ENCODE peak calls at places on chromosomes 1 and 21, in seven cellular contexts. Q, F, E, Y, P, C and X are unnamed samples.
A peak's percentile ranks its signal among the peaks of the same experiment; 100 is the strongest.

GRCh38 chr1:161115132-161115711 is 2.6 kb downstream of the PFDN2 start:
- DNase-seq in Q (no peak), F (no peak), E (no peak), Y (peak; percentile 84), P (no peak), C (no peak), X (no peak)

GRCh38 chr21:24023402-24023801 is 1583.9 kb downstream of the MRPL39 start:
- DNase-seq in Q (no peak), F (no peak), E (no peak), Y (no peak), P (no peak), C (no peak), X (no peak)

GRCh38 chr1:37069406-37069805 is 35.1 kb upstream of the GRIK3 start:
- DNase-seq in Q (no peak), F (no peak), E (no peak), Y (no peak), P (no peak), C (no peak), X (no peak)

GRCh38 chr1:25090707-25091422 is 141.4 kb downstream of the SYF2 start:
- DNase-seq in Q (no peak), F (no peak), E (no peak), Y (no peak), P (no peak), C (no peak), X (no peak)

GRCh38 chr1:227899820-227900449 is 47.8 kb downstream of the WNT9A start:
- DNase-seq in Q (peak; percentile 12), F (no peak), E (no peak), Y (no peak), P (peak; percentile 60), C (peak; percentile 28), X (no peak)

GRCh38 chr1:15739745-15740144 is 2.6 kb upstream of the TMEM82 start:
- DNase-seq in Q (no peak), F (no peak), E (no peak), Y (no peak), P (no peak), C (no peak), X (no peak)

GRCh38 chr1:167548059-167548932 is 5.3 kb downstream of the CREG1 start:
- DNase-seq in Q (no peak), F (no peak), E (no peak), Y (peak; percentile 90), P (no peak), C (no peak), X (no peak)

GRCh38 chr21:44919913-44920693 is 596 bp downstream of the ITGB2 start:
- DNase-seq in Q (no peak), F (no peak), E (no peak), Y (no peak), P (peak; percentile 64), C (no peak), X (no peak)

GRCh38 chr1:22282281-22282970 is 139.5 kb upstream of the WNT4 start:
- DNase-seq in Q (no peak), F (no peak), E (no peak), Y (peak; percentile 20), P (no peak), C (no peak), X (no peak)

GRCh38 chr1:18635833-18636671 is 5.4 kb downstream of the PAX7 start:
- DNase-seq in Q (no peak), F (no peak), E (no peak), Y (no peak), P (no peak), C (no peak), X (no peak)

GRCh38 chr1:46529031-46529630 is 22.3 kb downstream of the KNCN start:
- DNase-seq in Q (no peak), F (no peak), E (no peak), Y (no peak), P (no peak), C (no peak), X (no peak)

GRCh38 chr1:239985044-239985443 is 106.6 kb upstream of the FMN2 start:
- DNase-seq in Q (no peak), F (no peak), E (no peak), Y (no peak), P (no peak), C (no peak), X (no peak)

GRCh38 chr1:50419192-50419906 is 3.9 kb downstream of the DMRTA2 start:
- DNase-seq in Q (no peak), F (no peak), E (no peak), Y (no peak), P (no peak), C (no peak), X (no peak)
- TF ChIP-seq CTCF in Q (no peak), F (no peak), E (no peak), Y (peak; percentile 22), P (no peak), C (no peak), X (no peak)

DNA sequence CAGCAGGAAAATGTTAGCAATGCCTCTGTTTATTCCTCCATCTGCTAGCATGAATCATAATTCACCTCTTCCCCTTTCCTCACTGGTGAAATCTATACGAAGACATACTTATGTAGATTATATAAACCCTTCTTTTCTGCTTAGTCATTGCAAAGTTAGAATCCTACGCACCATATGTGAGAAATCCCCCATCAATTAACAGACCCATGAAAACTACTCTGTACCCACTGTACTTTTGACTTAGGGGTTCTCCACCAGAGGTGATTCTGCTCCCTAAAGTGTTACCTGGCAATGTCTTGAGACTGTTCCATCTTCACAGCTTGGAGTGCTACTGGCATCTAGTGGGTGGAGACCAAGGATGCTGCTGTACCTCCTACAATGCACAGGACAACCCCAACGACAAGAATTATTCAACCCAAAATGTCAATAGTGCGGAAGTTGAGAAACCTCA is 49.6 kb upstream of the KCTD3 start:
- DNase-seq in Q (no peak), F (no peak), E (no peak), Y (peak; percentile 8), P (no peak), C (no peak), X (no peak)
- TF ChIP-seq CTCF in Q (no peak), F (no peak), E (no peak), Y (peak; percentile 5), P (no peak), C (no peak), X (no peak)

GRCh38 chr1:198700016-198700392 is 61.2 kb downstream of the PTPRC start:
- DNase-seq in Q (no peak), F (no peak), E (no peak), Y (no peak), P (no peak), C (no peak), X (no peak)
- TF ChIP-seq CTCF in Q (no peak), F (no peak), E (no peak), Y (no peak), P (no peak), C (no peak), X (no peak)

GRCh38 chr1:156279837-156280236 is 2.8 kb downstream of the SMG5 start:
- DNase-seq in Q (no peak), F (no peak), E (no peak), Y (no peak), P (no peak), C (no peak), X (no peak)

GRCh38 chr1:156282143-156282478 is 514 bp downstream of the SMG5 start:
- DNase-seq in Q (no peak), F (no peak), E (no peak), Y (no peak), P (no peak), C (no peak), X (no peak)

GRCh38 chr1:156284112-156284511 is at the start of gene TMEM79:
- DNase-seq in Q (no peak), F (no peak), E (no peak), Y (no peak), P (no peak), C (no peak), X (no peak)

GRCh38 chr1:156282479-156283222 is at the start of gene SMG5:
- DNase-seq in Q (peak; percentile 98), F (peak; percentile 98), E (peak; percentile 92), Y (peak; percentile 99), P (peak; percentile 98), C (peak; percentile 98), X (peak; percentile 89)

DNA sequence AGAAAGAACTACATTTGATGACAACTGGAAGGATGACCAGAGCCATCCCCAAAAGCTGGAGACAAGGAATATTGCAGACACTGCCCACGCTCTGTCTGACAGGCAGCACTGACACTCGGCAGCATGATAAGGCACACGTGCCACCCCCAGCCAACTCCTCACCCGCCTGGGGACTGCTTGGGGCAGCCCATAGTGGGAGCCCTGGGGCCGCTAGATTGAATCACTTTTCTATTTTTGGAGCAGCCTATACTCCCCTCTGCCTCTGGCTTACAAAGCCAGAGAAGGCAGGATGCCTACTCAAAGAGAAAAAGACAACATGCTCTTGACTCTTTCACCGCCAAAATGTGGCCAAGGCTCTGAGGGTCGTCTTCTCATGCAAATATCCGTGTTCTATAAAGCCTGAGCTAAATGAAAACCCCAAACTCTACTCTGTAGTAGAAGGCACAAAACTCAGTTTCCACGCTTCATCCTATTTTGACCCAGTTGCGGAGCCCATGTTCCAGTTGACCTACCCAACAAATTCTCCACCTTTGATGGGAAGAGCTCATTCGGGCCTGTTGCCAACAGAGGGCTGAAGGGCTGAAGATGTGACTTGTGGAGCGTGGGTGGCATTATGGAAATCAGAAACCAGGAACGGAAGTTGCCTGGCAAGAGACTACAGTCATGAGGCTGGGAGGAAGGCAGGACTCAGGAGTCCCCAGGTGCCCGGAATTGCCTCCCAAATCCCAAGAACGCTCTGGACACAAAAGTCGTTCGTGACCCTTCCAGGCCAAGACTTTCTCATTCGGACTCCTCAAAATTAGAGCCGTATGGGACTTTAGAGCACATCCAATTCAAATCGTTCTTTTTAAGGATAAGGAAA is 1.1 kb downstream of the SMG5 start:
- DNase-seq in Q (peak; percentile 71), F (no peak), E (no peak), Y (peak; percentile 61), P (no peak), C (no peak), X (no peak)
- TF ChIP-seq CTCF in Q (no peak), F (no peak), E (no peak), Y (peak; percentile 9), P (no peak), C (no peak), X (no peak)

GRCh38 chr21:18369115-18369514 is 34.5 kb downstream of the TMPRSS15 start:
- DNase-seq in Q (no peak), F (no peak), E (no peak), Y (peak; percentile 0), P (no peak), C (no peak), X (no peak)

GRCh38 chr21:18373631-18374030 is 30.0 kb downstream of the TMPRSS15 start:
- DNase-seq in Q (no peak), F (no peak), E (no peak), Y (no peak), P (no peak), C (no peak), X (no peak)

GRCh38 chr21:18368193-18368592 is 35.4 kb downstream of the TMPRSS15 start:
- DNase-seq in Q (no peak), F (no peak), E (no peak), Y (no peak), P (no peak), C (no peak), X (no peak)

GRCh38 chr21:18370292-18370691 is 33.3 kb downstream of the TMPRSS15 start:
- DNase-seq in Q (no peak), F (no peak), E (no peak), Y (no peak), P (no peak), C (no peak), X (no peak)
- TF ChIP-seq CTCF in Q (no peak), F (no peak), E (no peak), Y (no peak), P (no peak), C (no peak), X (no peak)

DNA sequence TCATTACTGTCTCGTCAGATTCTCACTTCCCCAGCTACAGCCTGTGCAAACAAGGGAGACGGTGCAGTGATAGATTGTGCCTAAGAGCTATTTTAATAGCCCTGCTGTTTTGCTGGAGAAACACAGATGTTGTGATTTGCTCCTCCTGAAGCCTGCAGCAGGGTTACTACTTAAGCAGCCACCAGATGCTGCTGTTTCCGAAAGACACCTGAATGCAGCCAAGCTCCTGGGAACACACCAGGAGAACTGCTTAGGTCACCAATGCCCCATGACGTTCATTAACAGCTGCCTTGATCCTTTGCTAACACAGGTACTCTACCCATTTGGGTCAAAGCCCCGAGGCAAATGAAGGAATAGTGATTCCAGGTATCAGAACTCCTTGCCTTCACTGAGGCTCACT is 411.8 kb upstream of the DAB1 start:
- DNase-seq in Q (no peak), F (no peak), E (no peak), Y (no peak), P (no peak), C (no peak), X (no peak)
- TF ChIP-seq CTCF in Q (no peak), F (no peak), E (no peak), Y (peak; percentile 25), P (no peak), C (no peak), X (no peak)